ENCODE peak calls at places on chromosomes 16 and 17, in six cellular contexts. C, A, O, X, N and S are unnamed samples.

GRCh38 chr17:72977768-72978417 is 114.6 kb downstream of the SLC39A11 start:
- DNase-seq in O (no peak), N (no peak), C (no peak), X (no peak), A (no peak), S (no peak)

GRCh38 chr16:89601906-89602272 is 11.6 kb upstream of the DPEP1 start:
- DNase-seq in X (no peak), N (no peak), C (no peak), A (no peak), O (no peak), S (no peak)

GRCh38 chr17:43814714-43815113 is 18.2 kb downstream of the MPP3 start:
- DNase-seq in A (no peak), X (no peak), N (peak), O (no peak), C (peak), S (peak)

GRCh38 chr17:72597354-72598087 is 476.7 kb downstream of the SOX9 start:
- DNase-seq in N (no peak), C (no peak), A (no peak), O (no peak), X (no peak), S (no peak)

GRCh38 chr16:16905850-16906249 is 526.9 kb downstream of the NPIPA7 start:
- DNase-seq in O (no peak), A (no peak), C (no peak), N (no peak), X (no peak), S (no peak)

GRCh38 chr17:38574712-38575111 is 31.0 kb downstream of the SRCIN1 start:
- DNase-seq in N (no peak), O (no peak), C (no peak), X (no peak), A (no peak), S (no peak)

GRCh38 chr17:74877592-74878543 is 5.1 kb upstream of the FDXR start:
- DNase-seq in N (peak), X (no peak), C (peak), A (no peak), O (no peak), S (no peak)

GRCh38 chr17:603405-604193 is 111.0 kb downstream of the VPS53 start:
- DNase-seq in C (no peak), X (no peak), N (no peak), A (no peak), O (no peak), S (no peak)

GRCh38 chr17:11490171-11490760 is 108.0 kb upstream of the DNAH9 start:
- DNase-seq in X (no peak), O (peak), A (no peak), N (no peak), C (no peak), S (no peak)

GRCh38 chr16:12178251-12178990 is 201.9 kb downstream of the SNX29 start:
- DNase-seq in C (peak), O (peak), N (peak), A (no peak), X (no peak), S (no peak)

GRCh38 chr16:31451201-31451600 is 8.1 kb upstream of the ARMC5 start:
- DNase-seq in O (no peak), C (no peak), A (no peak), X (no peak), N (no peak), S (no peak)

GRCh38 chr16:9980981-9981380 is 201.2 kb downstream of the GRIN2A start:
- DNase-seq in O (no peak), N (no peak), C (no peak), X (no peak), A (no peak), S (no peak)

GRCh38 chr17:36823850-36824677 is 113.2 kb upstream of the LHX1 start:
- DNase-seq in N (no peak), X (no peak), C (no peak), O (no peak), A (no peak), S (no peak)

GRCh38 chr17:54754560-54754959 is 146.1 kb upstream of the TOM1L1 start:
- DNase-seq in X (no peak), N (no peak), O (no peak), C (no peak), A (no peak), S (no peak)

GRCh38 chr17:32783602-32784001 is 93.3 kb downstream of the MYO1D start:
- DNase-seq in X (no peak), N (peak), A (no peak), O (no peak), C (peak), S (no peak)

GRCh38 chr16:88068476-88069396 is 117.5 kb downstream of the BANP start:
- DNase-seq in C (no peak), X (no peak), A (no peak), N (no peak), O (no peak), S (no peak)

GRCh38 chr17:21243516-21244303 is 9.5 kb downstream of the NATD1 start:
- DNase-seq in N (no peak), C (no peak), O (no peak), X (no peak), A (peak), S (no peak)

GRCh38 chr16:68345351-68345810 is 34.6 kb downstream of the PRMT7 start:
- DNase-seq in C (no peak), A (no peak), X (no peak), O (no peak), N (no peak), S (no peak)

GRCh38 chr17:53118948-53119347 is 703.8 kb upstream of the KIF2B start:
- DNase-seq in O (no peak), X (no peak), A (no peak), N (no peak), C (no peak), S (no peak)

GRCh38 chr17:1074886-1075665 is 78.1 kb downstream of the TIMM22 start:
- DNase-seq in A (no peak), O (no peak), X (no peak), N (no peak), C (no peak), S (no peak)

GRCh38 chr17:17840751-17841591 is 4.2 kb upstream of the SREBF1 start:
- DNase-seq in O (no peak), A (no peak), C (peak), N (peak), X (no peak), S (no peak)

GRCh38 chr17:51365090-51365489 is 104.7 kb downstream of the UTP18 start:
- DNase-seq in N (no peak), X (no peak), A (no peak), O (no peak), C (no peak), S (no peak)

GRCh38 chr17:64328875-64329405 is 61.7 kb downstream of the PECAM1 start:
- DNase-seq in A (no peak), C (no peak), N (no peak), O (no peak), X (no peak), S (no peak)

GRCh38 chr16:57747091-57747490 is 11.5 kb downstream of the KATNB1 start:
- DNase-seq in X (no peak), O (no peak), N (no peak), C (no peak), A (no peak), S (no peak)

DNA sequence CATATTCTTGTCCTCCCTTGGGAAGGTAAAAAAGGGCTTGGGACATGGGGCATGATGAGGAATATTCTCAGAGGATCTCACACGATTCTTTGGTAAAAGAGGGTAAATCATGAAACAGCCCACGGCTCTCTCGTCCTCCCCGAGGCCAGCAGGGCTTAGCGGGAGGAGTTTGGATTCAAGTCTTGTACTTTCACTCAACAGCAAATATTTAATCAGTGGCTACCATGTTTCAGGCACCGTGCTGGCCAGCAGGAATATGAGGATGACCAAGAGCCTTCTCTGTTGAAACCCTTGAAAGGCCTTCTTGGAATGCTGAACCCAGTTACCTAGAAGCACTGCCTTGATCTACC is 8.8 kb downstream of the MAP3K14 start:
- DNase-seq in A (no peak), C (no peak), N (no peak), X (no peak), O (no peak), S (no peak)
- H3K4me3 ChIP-seq in A (no peak), C (no peak), N (no peak), X (peak), O (no peak), S (no peak)

DNA sequence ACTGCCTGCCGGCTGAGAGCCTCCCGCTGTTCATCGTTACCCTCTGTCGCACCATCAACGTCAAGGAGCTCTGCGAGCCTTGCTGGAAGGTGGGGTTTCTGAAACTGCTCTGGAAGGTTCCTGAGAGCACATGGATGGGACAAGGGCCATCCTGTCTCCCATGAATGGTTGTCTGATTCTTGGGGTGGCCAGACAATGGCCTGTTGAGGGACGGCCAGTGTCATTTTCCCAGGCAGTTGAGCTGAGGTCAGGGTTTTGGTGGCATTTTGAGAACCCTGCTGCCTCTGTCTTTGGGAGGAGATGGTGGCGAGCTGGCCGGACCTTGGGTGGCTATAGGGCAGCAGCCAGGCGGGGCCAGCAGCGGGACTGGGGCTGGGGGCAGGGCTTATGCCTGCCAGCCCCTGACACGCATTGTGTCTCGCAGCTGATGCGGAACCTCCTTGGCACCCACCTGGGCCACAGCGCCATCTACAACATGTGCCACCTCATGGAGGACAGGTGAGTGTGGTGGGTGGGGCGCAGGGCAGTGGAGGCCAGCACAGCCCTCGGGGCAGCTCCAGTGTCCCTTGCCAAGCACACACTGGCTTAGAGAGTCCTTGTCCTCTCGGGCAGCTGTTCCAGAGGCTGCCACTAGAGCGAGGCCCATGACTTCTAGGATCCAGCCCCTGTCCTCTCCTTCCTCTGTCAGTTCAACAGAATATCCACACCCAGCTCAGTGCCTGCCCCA is 9.1 kb downstream of the TSC2 start:
- DNase-seq in A (no peak), C (no peak), O (no peak), X (no peak), N (peak), S (no peak)
- TF ChIP-seq CTCF in A (peak), C (peak), O (no peak), X (no peak), N (peak), S (no peak)

GRCh38 chr16:69928856-69929400 is 22.2 kb upstream of the CLEC18A start:
- DNase-seq in A (no peak), N (no peak), C (no peak), O (no peak), X (no peak), S (no peak)
- H3K4me3 ChIP-seq in A (no peak), N (no peak), C (no peak), O (no peak), X (peak), S (no peak)

GRCh38 chr16:53220585-53220984 is 165.8 kb downstream of the CHD9 start:
- DNase-seq in X (no peak), O (no peak), A (no peak), C (peak), N (peak), S (no peak)
- TF ChIP-seq CTCF in X (no peak), O (no peak), A (peak), C (peak), N (peak), S (peak)

GRCh38 chr17:40442392-40443195 is 656 bp upstream of the IGFBP4 start:
- DNase-seq in A (no peak), C (peak), X (no peak), O (no peak), N (peak), S (no peak)
- H3K4me3 ChIP-seq in A (peak), C (peak), X (peak), O (peak), N (peak), S (peak)

GRCh38 chr17:48486557-48486956 is 44.3 kb downstream of the HOXB1 start:
- DNase-seq in C (peak), O (no peak), X (no peak), A (peak), N (peak), S (peak)
- TF ChIP-seq CTCF in C (peak), O (no peak), X (no peak), A (no peak), N (peak), S (peak)

DNA sequence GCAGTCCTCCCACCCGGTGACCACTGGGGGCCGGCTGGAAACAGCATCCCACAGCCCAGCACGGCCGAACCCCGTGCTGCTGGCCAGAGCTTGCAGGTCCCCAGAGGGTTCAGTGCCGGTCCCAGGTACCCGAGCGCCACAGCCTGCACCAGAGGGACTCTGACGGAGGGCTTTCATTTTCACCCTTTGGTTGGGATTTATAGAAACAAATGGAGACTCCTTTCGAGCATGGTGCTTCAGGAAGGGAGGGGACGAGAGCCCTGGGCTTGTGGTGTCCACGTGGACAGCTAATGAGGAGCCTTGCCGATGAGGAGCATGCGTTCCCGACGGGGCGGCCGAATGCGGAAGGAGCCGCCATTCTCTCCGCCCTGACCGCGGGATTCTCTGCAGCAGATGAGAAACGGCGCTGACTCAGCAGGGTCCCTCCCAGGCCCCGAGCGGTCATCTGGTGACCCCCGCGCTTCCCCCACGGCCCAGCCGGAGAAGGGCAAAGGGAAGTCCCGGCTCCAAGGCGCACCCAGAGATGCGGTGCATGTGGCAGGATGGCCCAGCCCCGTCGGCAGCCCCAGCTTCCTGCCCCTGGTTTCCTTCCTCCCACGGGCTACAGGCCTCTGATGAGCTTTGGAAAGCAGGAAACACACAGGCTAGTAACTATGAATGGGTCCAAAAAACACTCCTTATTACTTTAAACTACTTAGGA is 9.8 kb downstream of the SLC38A10 start:
- DNase-seq in O (peak), A (no peak), C (peak), N (peak), X (no peak), S (no peak)
- H3K4me3 ChIP-seq in O (peak), A (no peak), C (peak), N (peak), X (peak), S (no peak)

GRCh38 chr16:1561836-1562235 is 28.4 kb downstream of the TMEM204 start:
- DNase-seq in C (no peak), X (no peak), O (no peak), A (no peak), N (no peak), S (no peak)

GRCh38 chr16:1565083-1565805 is 31.8 kb downstream of the TMEM204 start:
- DNase-seq in A (no peak), C (no peak), N (no peak), X (no peak), O (no peak), S (no peak)

GRCh38 chr16:1561266-1561665 is 27.8 kb downstream of the TMEM204 start:
- DNase-seq in N (no peak), C (no peak), O (no peak), A (no peak), X (no peak), S (no peak)

GRCh38 chr16:1563786-1564185 is 30.3 kb downstream of the TMEM204 start:
- DNase-seq in N (no peak), X (no peak), O (no peak), C (no peak), A (no peak), S (no peak)

DNA sequence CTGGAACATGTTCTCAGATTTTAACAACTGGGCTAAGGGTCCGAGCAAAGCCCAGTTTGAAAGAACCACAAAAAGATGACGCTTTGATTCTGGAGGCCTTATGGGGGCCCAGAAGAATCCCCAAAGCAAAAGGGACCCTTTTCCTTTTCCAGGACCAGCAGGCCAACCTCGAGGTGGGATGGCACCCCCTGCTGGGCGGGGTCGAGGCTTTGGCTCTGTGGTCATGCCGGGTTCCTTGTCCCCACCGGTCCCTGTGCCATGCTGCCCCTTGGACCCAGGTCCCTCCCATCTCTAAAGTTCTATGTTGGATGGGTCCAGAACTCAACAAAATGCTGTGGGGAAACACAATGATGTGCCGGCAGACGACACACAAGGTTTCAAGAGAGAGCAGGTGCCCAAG is 30.9 kb downstream of the TMEM204 start:
- DNase-seq in X (no peak), O (no peak), C (no peak), N (no peak), A (no peak), S (no peak)
- TF ChIP-seq CTCF in X (peak), O (no peak), C (peak), N (peak), A (peak), S (no peak)